ENCODE peak calls at places on chromosomes 3 and 15, in four cellular contexts. Z, G, P and V are unnamed samples.

GRCh38 chr15:40098489-40099261 is 10.0 kb downstream of the BMF start:
- DNase-seq in Z (no peak), G (peak), P (peak), V (peak)

GRCh38 chr15:40118473-40118872 is 9.8 kb upstream of the BMF start:
- DNase-seq in Z (no peak), G (no peak), P (no peak), V (no peak)

GRCh38 chr3:79729096-79729495 is 38.7 kb downstream of the ROBO1 start:
- DNase-seq in Z (no peak), G (no peak), P (no peak), V (no peak)

GRCh38 chr3:138401834-138402233 is 32.6 kb upstream of the ESYT3 start:
- DNase-seq in Z (no peak), G (no peak), P (no peak), V (no peak)

GRCh38 chr15:32688151-32688639 is 29.6 kb upstream of the GREM1 start:
- DNase-seq in Z (no peak), G (peak), P (no peak), V (no peak)

GRCh38 chr15:93068581-93069199 is 20.3 kb downstream of the RGMA start:
- DNase-seq in Z (no peak), G (no peak), P (no peak), V (no peak)

GRCh38 chr3:12884790-12885584 is 43.6 kb upstream of the RPL32 start:
- DNase-seq in Z (no peak), G (no peak), P (no peak), V (no peak)

GRCh38 chr3:62462097-62462789 is 88.9 kb upstream of the FEZF2 start:
- DNase-seq in Z (no peak), G (no peak), P (no peak), V (no peak)

GRCh38 chr15:68871507-68871906 is 50.8 kb upstream of the ANP32A start:
- DNase-seq in Z (no peak), G (no peak), P (no peak), V (no peak)

GRCh38 chr3:73603771-73604171 is 21.0 kb downstream of the PDZRN3 start:
- DNase-seq in Z (no peak), G (no peak), P (no peak), V (no peak)

GRCh38 chr15:101126618-101127502 is 125.0 kb downstream of the CHSY1 start:
- DNase-seq in Z (no peak), G (no peak), P (no peak), V (no peak)

GRCh38 chr15:45386420-45386819 is 8.1 kb upstream of the GATM start:
- DNase-seq in Z (no peak), G (peak), P (peak), V (no peak)

GRCh38 chr15:94230886-94231727 is at the start of gene MCTP2:
- DNase-seq in Z (peak), G (peak), P (no peak), V (peak)

GRCh38 chr15:65824941-65825544 is 33.0 kb upstream of the DENND4A start:
- DNase-seq in Z (no peak), G (no peak), P (no peak), V (no peak)

GRCh38 chr3:183951459-183951858 is 66.2 kb downstream of the ABCC5 start:
- DNase-seq in Z (no peak), G (no peak), P (no peak), V (no peak)

GRCh38 chr15:72117448-72117697 is 577 bp downstream of the MYO9A start:
- DNase-seq in Z (peak), G (peak), P (no peak), V (no peak)

GRCh38 chr15:43376017-43376705 is 5.3 kb downstream of the TUBGCP4 start:
- DNase-seq in Z (peak), G (peak), P (peak), V (peak)

GRCh38 chr3:138051946-138052802 is 42.2 kb downstream of the CLDN18 start:
- DNase-seq in Z (peak), G (peak), P (peak), V (no peak)

GRCh38 chr3:194951931-194952572 is 266.4 kb downstream of the FAM43A start:
- DNase-seq in Z (no peak), G (no peak), P (no peak), V (no peak)

GRCh38 chr3:33218446-33219174 is at the start of gene SUSD5:
- DNase-seq in Z (peak), G (no peak), P (no peak), V (no peak)

GRCh38 chr3:197103766-197104165 is 74.1 kb upstream of the MELTF start:
- DNase-seq in Z (no peak), G (no peak), P (no peak), V (no peak)

GRCh38 chr15:78071378-78071777 is 6.1 kb downstream of the TBC1D2B start:
- DNase-seq in Z (no peak), G (no peak), P (no peak), V (no peak)

GRCh38 chr15:78073026-78073425 is 4.5 kb downstream of the TBC1D2B start:
- DNase-seq in Z (no peak), G (no peak), P (no peak), V (no peak)

GRCh38 chr15:78070049-78070698 is 7.3 kb downstream of the TBC1D2B start:
- DNase-seq in Z (peak), G (no peak), P (peak), V (no peak)

GRCh38 chr15:78069630-78070029 is 7.9 kb downstream of the TBC1D2B start:
- DNase-seq in Z (peak), G (no peak), P (no peak), V (no peak)

GRCh38 chr15:78072080-78072892 is 5.2 kb downstream of the TBC1D2B start:
- DNase-seq in Z (peak), G (peak), P (no peak), V (no peak)
- TF ChIP-seq NR2C2 in Z (no peak), G (no peak), P (no peak), V (no peak)

GRCh38 chr15:20357139-20358065 is 184.2 kb downstream of the GOLGA6L6 start:
- DNase-seq in Z (peak), G (no peak), P (no peak), V (no peak)

GRCh38 chr15:20355256-20355868 is 186.2 kb downstream of the GOLGA6L6 start:
- DNase-seq in Z (peak), G (no peak), P (no peak), V (no peak)

GRCh38 chr15:20358781-20359414 is 182.7 kb downstream of the GOLGA6L6 start:
- DNase-seq in Z (no peak), G (no peak), P (no peak), V (no peak)

GRCh38 chr15:20356444-20357138 is 185.0 kb downstream of the GOLGA6L6 start:
- DNase-seq in Z (peak), G (peak), P (peak), V (no peak)

GRCh38 chr15:20358066-20358780 is 183.4 kb downstream of the GOLGA6L6 start:
- DNase-seq in Z (peak), G (no peak), P (no peak), V (no peak)
- TF ChIP-seq NR2C2 in Z (no peak), G (no peak), P (no peak), V (no peak)

GRCh38 chr3:39105687-39106063 is 1.8 kb downstream of the GORASP1 start:
- DNase-seq in Z (no peak), G (no peak), P (no peak), V (no peak)
- TF ChIP-seq NR2C2 in Z (no peak), G (no peak), P (no peak), V (no peak)

GRCh38 chr3:71305246-71306206 is 278.0 kb downstream of the FOXP1 start:
- DNase-seq in Z (peak), G (peak), P (no peak), V (no peak)

GRCh38 chr3:71303627-71304260 is 279.8 kb downstream of the FOXP1 start:
- DNase-seq in Z (no peak), G (no peak), P (no peak), V (no peak)

GRCh38 chr3:71302604-71303003 is 280.9 kb downstream of the FOXP1 start:
- DNase-seq in Z (no peak), G (no peak), P (no peak), V (no peak)

GRCh38 chr3:71304261-71304646 is 279.3 kb downstream of the FOXP1 start:
- DNase-seq in Z (no peak), G (no peak), P (no peak), V (no peak)

DNA sequence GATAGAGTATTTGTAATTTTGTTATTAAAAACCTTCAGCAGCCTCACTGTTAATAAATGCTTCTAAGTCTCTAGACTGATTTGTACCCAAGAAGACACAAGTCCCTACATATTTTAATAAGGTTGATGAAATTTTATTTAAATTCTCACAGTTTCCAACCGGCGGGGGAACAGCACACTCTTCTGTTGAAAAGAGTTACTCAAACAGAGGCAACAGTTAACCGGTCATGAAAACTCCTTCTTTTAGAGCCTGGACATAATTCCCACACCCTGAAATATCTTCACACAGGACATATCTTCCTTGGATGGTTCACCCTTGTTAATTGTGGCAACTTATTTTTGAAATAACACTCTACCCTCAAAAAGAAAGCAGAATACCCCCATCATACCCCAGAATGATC is 278.8 kb downstream of the FOXP1 start:
- DNase-seq in Z (no peak), G (peak), P (peak), V (no peak)
- TF ChIP-seq NR2C2 in Z (no peak), G (no peak), P (no peak), V (no peak)

GRCh38 chr15:27820722-27821121 is 278.4 kb downstream of the OCA2 start:
- DNase-seq in Z (no peak), G (no peak), P (no peak), V (no peak)

GRCh38 chr15:27817258-27817657 is 281.9 kb downstream of the OCA2 start:
- DNase-seq in Z (no peak), G (no peak), P (no peak), V (no peak)

GRCh38 chr15:27821273-27821672 is 277.8 kb downstream of the OCA2 start:
- DNase-seq in Z (no peak), G (no peak), P (no peak), V (no peak)

GRCh38 chr15:27816790-27817189 is 282.3 kb downstream of the OCA2 start:
- DNase-seq in Z (no peak), G (no peak), P (no peak), V (no peak)

GRCh38 chr15:27820232-27820631 is 278.9 kb downstream of the OCA2 start:
- DNase-seq in Z (no peak), G (no peak), P (peak), V (no peak)
- TF ChIP-seq NR2C2 in Z (no peak), G (no peak), P (no peak), V (no peak)

GRCh38 chr3:127953092-127953491 is 38.1 kb downstream of the KBTBD12 start:
- DNase-seq in Z (no peak), G (no peak), P (no peak), V (no peak)
- TF ChIP-seq NR2C2 in Z (no peak), G (no peak), P (no peak), V (no peak)

GRCh38 chr3:122974764-122975162 is 52.8 kb downstream of the SEMA5B start:
- DNase-seq in Z (no peak), G (no peak), P (peak), V (no peak)

GRCh38 chr3:122975163-122975923 is 52.2 kb downstream of the SEMA5B start:
- DNase-seq in Z (peak), G (no peak), P (no peak), V (no peak)

GRCh38 chr3:122975924-122976293 is 51.7 kb downstream of the SEMA5B start:
- DNase-seq in Z (no peak), G (no peak), P (no peak), V (no peak)

GRCh38 chr3:122977645-122978466 is 49.7 kb downstream of the SEMA5B start:
- DNase-seq in Z (peak), G (peak), P (no peak), V (no peak)

GRCh38 chr3:122973893-122974615 is 53.5 kb downstream of the SEMA5B start:
- DNase-seq in Z (no peak), G (no peak), P (no peak), V (no peak)
- TF ChIP-seq NR2C2 in Z (no peak), G (no peak), P (no peak), V (no peak)

GRCh38 chr3:122794483-122794778 is 438 bp upstream of the SLC49A4 start:
- DNase-seq in Z (no peak), G (no peak), P (no peak), V (no peak)

GRCh38 chr3:122794779-122795673 is at the start of gene SLC49A4:
- DNase-seq in Z (peak), G (peak), P (peak), V (peak)

GRCh38 chr3:122793568-122794416 is at the start of gene HSPBAP1:
- DNase-seq in Z (peak), G (peak), P (peak), V (peak)

GRCh38 chr3:122797291-122797690 is 2.4 kb downstream of the SLC49A4 start:
- DNase-seq in Z (no peak), G (no peak), P (no peak), V (no peak)

DNA sequence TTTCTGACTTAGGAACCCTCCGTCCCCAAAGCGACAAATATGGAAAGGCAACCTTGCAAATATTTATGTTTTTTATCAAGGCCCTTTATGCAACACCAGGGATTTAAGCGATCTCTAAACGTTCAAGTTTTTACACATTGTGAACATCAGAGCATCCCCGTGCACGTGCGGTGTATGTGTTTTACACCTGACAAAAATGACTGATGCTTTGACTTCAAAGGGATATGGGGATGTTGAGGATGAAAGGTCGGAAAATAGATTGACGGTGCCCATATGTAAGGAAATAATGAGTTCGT is 753 bp downstream of the SLC49A4 start:
- DNase-seq in Z (no peak), G (peak), P (no peak), V (no peak)
- TF ChIP-seq NR2C2 in Z (no peak), G (no peak), P (no peak), V (no peak)

GRCh38 chr3:46896386-46896785 is 18.9 kb downstream of the PTH1R start:
- DNase-seq in Z (no peak), G (no peak), P (no peak), V (no peak)

GRCh38 chr3:46898321-46899150 is 21.0 kb downstream of the PTH1R start:
- DNase-seq in Z (peak), G (no peak), P (no peak), V (no peak)

GRCh38 chr3:46897031-46897430 is 19.5 kb downstream of the PTH1R start:
- DNase-seq in Z (no peak), G (no peak), P (no peak), V (no peak)

GRCh38 chr3:46899151-46900006 is 21.9 kb downstream of the PTH1R start:
- DNase-seq in Z (no peak), G (no peak), P (no peak), V (no peak)

DNA sequence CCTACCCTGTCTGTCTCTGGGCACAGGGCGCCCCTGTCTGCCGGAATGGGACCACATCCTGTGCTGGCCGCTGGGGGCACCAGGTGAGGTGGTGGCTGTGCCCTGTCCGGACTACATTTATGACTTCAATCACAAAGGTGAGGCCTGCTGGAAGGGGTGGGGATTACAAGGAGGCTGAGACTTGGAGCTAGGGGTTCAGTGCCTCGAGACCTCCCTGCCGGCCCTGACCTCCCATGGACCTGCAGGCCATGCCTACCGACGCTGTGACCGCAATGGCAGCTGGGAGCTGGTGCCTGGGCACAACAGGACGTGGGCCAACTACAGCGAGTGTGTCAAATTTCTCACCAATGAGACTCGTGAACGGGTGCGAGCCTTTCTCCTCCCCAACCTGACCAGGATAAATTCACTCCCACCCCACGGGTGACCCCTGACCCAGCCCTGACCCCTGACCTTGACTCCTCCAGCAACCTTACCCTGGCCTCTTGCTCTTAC is 20.4 kb downstream of the PTH1R start:
- DNase-seq in Z (no peak), G (peak), P (no peak), V (no peak)
- TF ChIP-seq NR2C2 in Z (no peak), G (peak), P (peak), V (no peak)